ENCODE peak calls at places on chromosomes 7 and 10, in five cellular contexts. I, K, M, O and W are unnamed samples.

GRCh38 chr10:49435225-49435624 is 39.3 kb upstream of the DRGX start:
- DNase-seq in O (no peak), M (no peak), I (no peak), K (no peak), W (no peak)

GRCh38 chr7:94605031-94605430 is 50.9 kb downstream of the SGCE start:
- DNase-seq in O (peak), M (no peak), K (no peak), I (no peak), W (no peak)

GRCh38 chr10:115118346-115118745 is 25.2 kb downstream of the ATRNL1 start:
- DNase-seq in I (no peak), O (no peak), K (no peak), M (no peak), W (no peak)

GRCh38 chr7:32043688-32044087 is 26.5 kb downstream of the PDE1C start:
- DNase-seq in M (no peak), I (no peak), O (peak), K (no peak), W (no peak)

GRCh38 chr7:42606217-42606905 is 305.5 kb downstream of the C7orf25 start:
- DNase-seq in O (peak), I (no peak), M (no peak), K (no peak), W (no peak)

GRCh38 chr10:32379950-32380547 is 33.1 kb upstream of the EPC1 start:
- DNase-seq in M (no peak), O (no peak), I (no peak), K (no peak), W (no peak)

GRCh38 chr7:73839290-73839689 is 3.0 kb downstream of the METTL27 start:
- DNase-seq in I (no peak), O (no peak), M (no peak), K (no peak), W (no peak)

GRCh38 chr10:116699783-116700150 is 42.6 kb downstream of the HSPA12A start:
- DNase-seq in O (no peak), M (no peak), K (no peak), I (peak), W (no peak)

GRCh38 chr7:134946260-134946659 is 40.0 kb upstream of the AGBL3 start:
- DNase-seq in M (no peak), I (peak), O (peak), K (no peak), W (no peak)

GRCh38 chr7:113936535-113936934 is 17.7 kb upstream of the PPP1R3A start:
- DNase-seq in I (no peak), O (no peak), K (no peak), M (no peak), W (no peak)

GRCh38 chr7:34043461-34044318 is 138.4 kb downstream of the BMPER start:
- DNase-seq in M (no peak), O (no peak), K (no peak), I (no peak), W (no peak)

GRCh38 chr10:25758041-25758457 is 176.0 kb upstream of the MYO3A start:
- DNase-seq in M (no peak), O (peak), K (no peak), I (peak), W (no peak)

GRCh38 chr7:133805426-133805825 is 321.7 kb upstream of the LRGUK start:
- DNase-seq in M (no peak), O (no peak), I (no peak), K (no peak), W (no peak)

GRCh38 chr10:7520496-7521485 is 110.0 kb upstream of the SFMBT2 start:
- DNase-seq in I (peak), O (no peak), K (no peak), M (no peak), W (no peak)

GRCh38 chr10:109831846-109832245 is 91.5 kb downstream of the XPNPEP1 start:
- DNase-seq in M (no peak), I (no peak), O (no peak), K (no peak), W (no peak)

GRCh38 chr7:91266931-91267557 is 2.8 kb downstream of the FZD1 start:
- DNase-seq in I (peak), M (no peak), K (no peak), O (no peak), W (no peak)

GRCh38 chr7:43038229-43038628 is 74.2 kb upstream of the HECW1 start:
- DNase-seq in K (peak), I (no peak), O (peak), M (no peak), W (no peak)

GRCh38 chr10:12186324-12186723 is 9.4 kb downstream of the NUDT5 start:
- DNase-seq in K (no peak), M (no peak), I (no peak), O (no peak), W (no peak)

GRCh38 chr10:15201589-15202300 is 33.3 kb upstream of the NMT2 start:
- DNase-seq in K (peak), O (peak), M (no peak), I (no peak), W (no peak)

GRCh38 chr10:132972986-132973902 is 30.9 kb upstream of the CFAP46 start:
- DNase-seq in M (no peak), I (no peak), O (no peak), K (no peak), W (no peak)

GRCh38 chr7:46449743-46450142 is 528.7 kb upstream of the IGFBP3 start:
- DNase-seq in O (peak), M (no peak), K (no peak), I (no peak), W (no peak)

GRCh38 chr10:78861456-78862327 is 207.1 kb upstream of the ZMIZ1 start:
- DNase-seq in I (no peak), K (no peak), M (no peak), O (no peak), W (no peak)

GRCh38 chr7:55150709-55151108 is 131.9 kb downstream of the EGFR start:
- DNase-seq in K (no peak), M (no peak), I (no peak), O (no peak), W (no peak)

GRCh38 chr10:1183033-1183396 is 126.8 kb downstream of the WDR37 start:
- DNase-seq in I (no peak), K (no peak), M (no peak), O (no peak), W (no peak)

GRCh38 chr10:37240223-37240622 is 114.8 kb downstream of the ANKRD30A start:
- DNase-seq in K (no peak), O (no peak), M (no peak), I (no peak), W (no peak)

GRCh38 chr7:78006063-78006755 is 207.6 kb downstream of the PHTF2 start:
- DNase-seq in M (no peak), K (no peak), I (no peak), O (no peak), W (no peak)

GRCh38 chr7:129923709-129924108 is 29.1 kb downstream of the UBE2H start:
- DNase-seq in O (peak), I (no peak), K (peak), M (no peak), W (no peak)

GRCh38 chr7:24963218-24963617 is 16.8 kb downstream of the OSBPL3 start:
- DNase-seq in K (no peak), M (no peak), I (no peak), O (peak), W (no peak)

GRCh38 chr10:102435529-102436233 is 3.3 kb upstream of the CUEDC2 start:
- DNase-seq in I (peak), M (no peak), K (no peak), O (no peak), W (no peak)

GRCh38 chr7:117769085-117769484 is 104.2 kb downstream of the CTTNBP2 start:
- DNase-seq in O (no peak), M (no peak), K (no peak), I (no peak), W (no peak)

GRCh38 chr7:30437823-30438574 is 40.6 kb downstream of the NOD1 start:
- DNase-seq in O (no peak), I (no peak), M (no peak), K (no peak), W (no peak)

GRCh38 chr10:125375210-125375609 is 214.8 kb upstream of the CTBP2 start:
- DNase-seq in O (no peak), M (no peak), I (peak), K (peak), W (no peak)

GRCh38 chr10:78910476-78910875 is 158.3 kb upstream of the ZMIZ1 start:
- DNase-seq in M (no peak), O (no peak), I (no peak), K (no peak), W (no peak)

DNA sequence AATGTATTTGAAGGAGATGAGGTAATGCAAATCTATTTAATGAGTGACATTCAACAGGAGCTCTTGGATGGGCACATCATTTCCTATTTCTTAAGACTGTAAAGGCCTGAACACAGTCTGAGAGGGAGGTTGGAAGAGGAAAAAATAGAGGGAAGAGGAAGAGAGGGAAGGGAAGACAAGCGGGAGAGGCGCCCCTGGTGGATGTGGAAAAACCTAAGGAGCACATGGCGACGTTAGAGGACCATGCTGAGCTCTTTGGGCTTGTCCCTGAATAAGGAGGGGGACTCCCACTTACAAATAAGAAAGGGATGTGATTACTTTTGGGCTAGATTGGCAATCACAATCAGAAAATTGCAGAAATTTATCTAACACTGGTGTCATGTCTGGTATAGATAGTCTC is 19.6 kb downstream of the SUN3 start:
- DNase-seq in K (no peak), O (no peak), I (no peak), M (no peak), W (no peak)
- TF ChIP-seq CTCF in K (peak), O (no peak), I (peak), M (no peak), W (no peak)

GRCh38 chr7:57201021-57201894 is 69.0 kb upstream of the ZNF479 start:
- DNase-seq in M (no peak), O (no peak), K (no peak), I (no peak), W (no peak)

GRCh38 chr7:57204411-57204811 is 72.2 kb upstream of the ZNF479 start:
- DNase-seq in O (no peak), M (no peak), K (no peak), I (no peak), W (no peak)

GRCh38 chr7:57202274-57202673 is 70.0 kb upstream of the ZNF479 start:
- DNase-seq in O (no peak), M (no peak), K (no peak), I (no peak), W (no peak)

GRCh38 chr7:57203161-57203791 is 71.0 kb upstream of the ZNF479 start:
- DNase-seq in O (no peak), K (no peak), M (no peak), I (no peak), W (no peak)

GRCh38 chr7:57201895-57202210 is 69.6 kb upstream of the ZNF479 start:
- DNase-seq in O (no peak), M (no peak), K (no peak), I (no peak), W (no peak)
- TF ChIP-seq CTCF in O (no peak), M (no peak), K (no peak), I (no peak), W (no peak)

GRCh38 chr10:42974693-42975002 is 102.2 kb upstream of the RET start:
- DNase-seq in I (no peak), K (no peak), O (no peak), M (peak), W (no peak)

GRCh38 chr10:42976353-42977031 is 100.4 kb upstream of the RET start:
- DNase-seq in M (peak), K (no peak), O (no peak), I (no peak), W (no peak)

GRCh38 chr10:42975005-42975493 is 101.8 kb upstream of the RET start:
- DNase-seq in I (no peak), K (no peak), O (no peak), M (peak), W (no peak)

GRCh38 chr10:42977032-42977416 is 99.8 kb upstream of the RET start:
- DNase-seq in K (no peak), M (no peak), O (no peak), I (no peak), W (no peak)

GRCh38 chr10:42975558-42976352 is 101.1 kb upstream of the RET start:
- DNase-seq in I (no peak), M (peak), O (no peak), K (no peak), W (no peak)
- TF ChIP-seq CTCF in I (peak), M (no peak), O (no peak), K (peak), W (no peak)

DNA sequence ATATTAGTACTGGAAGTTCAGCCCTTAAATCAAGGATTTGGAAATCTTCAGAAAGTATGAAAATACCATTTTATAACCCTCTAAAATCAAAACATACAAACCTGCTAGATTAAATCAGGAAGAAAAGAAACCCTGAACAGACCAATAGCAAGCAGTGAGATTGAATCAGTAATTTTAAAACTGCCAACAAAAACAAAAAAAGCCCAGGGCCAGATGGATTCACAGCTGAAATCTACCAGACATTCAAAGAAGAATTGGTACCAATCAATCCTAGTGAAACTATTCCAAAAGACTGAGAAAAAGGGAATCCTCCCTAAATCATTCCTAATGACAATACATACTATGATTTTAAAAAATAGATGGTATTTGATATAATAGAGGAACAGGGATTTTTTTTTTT is 70.1 kb downstream of the MCU start:
- DNase-seq in M (no peak), K (no peak), I (no peak), O (peak), W (no peak)
- TF ChIP-seq CTCF in M (no peak), K (no peak), I (no peak), O (no peak), W (no peak)

GRCh38 chr10:129552119-129552518 is 85.1 kb downstream of the MGMT start:
- DNase-seq in O (no peak), K (no peak), I (no peak), M (no peak), W (no peak)

GRCh38 chr10:129547583-129547982 is 80.5 kb downstream of the MGMT start:
- DNase-seq in I (no peak), K (no peak), M (no peak), O (no peak), W (no peak)

GRCh38 chr10:129550111-129550510 is 83.1 kb downstream of the MGMT start:
- DNase-seq in I (no peak), K (no peak), M (no peak), O (no peak), W (no peak)

GRCh38 chr10:129548534-129549130 is 81.6 kb downstream of the MGMT start:
- DNase-seq in O (no peak), M (no peak), I (no peak), K (no peak), W (no peak)

GRCh38 chr10:129550658-129551057 is 83.6 kb downstream of the MGMT start:
- DNase-seq in O (no peak), I (no peak), K (no peak), M (no peak), W (no peak)
- TF ChIP-seq CTCF in O (no peak), I (no peak), K (no peak), M (no peak), W (no peak)

GRCh38 chr7:158704524-158705233 is at the start of gene NCAPG2:
- DNase-seq in M (peak), I (peak), O (peak), K (peak), W (peak)
- TF ChIP-seq CTCF in M (no peak), I (no peak), O (no peak), K (peak), W (peak)

GRCh38 chr10:35768731-35769130 is 126.6 kb upstream of the FZD8 start:
- DNase-seq in K (no peak), M (no peak), I (no peak), O (no peak), W (no peak)

GRCh38 chr10:35768011-35768410 is 125.9 kb upstream of the FZD8 start:
- DNase-seq in K (no peak), O (no peak), I (no peak), M (no peak), W (no peak)

GRCh38 chr10:35770817-35771355 is 128.8 kb upstream of the FZD8 start:
- DNase-seq in K (no peak), O (no peak), M (no peak), I (no peak), W (no peak)

GRCh38 chr10:35765039-35765662 is 123.1 kb upstream of the FZD8 start:
- DNase-seq in O (no peak), M (no peak), I (no peak), K (no peak), W (no peak)

GRCh38 chr10:35765996-35766395 is 123.9 kb upstream of the FZD8 start:
- DNase-seq in K (no peak), M (no peak), I (no peak), O (no peak), W (no peak)
- TF ChIP-seq CTCF in K (no peak), M (no peak), I (no peak), O (no peak), W (no peak)